ENCODE peak calls at places on chromosome 15, in seven cellular contexts. One of them, this sample, is unnamed. For H3K4me1, the result is how much of the 10 kb centered on the place peaks cover.

GRCh38 chr15:69144530-69144929 is 15.9 kb upstream of the GLCE start:
- DNase-seq in heart left ventricle: no peak
- DNase-seq in CD8-positive, alpha-beta T cell: no peak
- DNase-seq in CD8-positive, alpha-beta memory T cell: no peak
- DNase-seq in left lung: no peak
- DNase-seq in K562: no peak
- DNase-seq in cardiac muscle cell: no peak
- DNase-seq in this sample: no peak

GRCh38 chr15:85582076-85582718 is 201.8 kb downstream of the AKAP13 start:
- DNase-seq in CD8-positive, alpha-beta memory T cell: no peak
- DNase-seq in CD8-positive, alpha-beta T cell: no peak
- DNase-seq in cardiac muscle cell: peak
- DNase-seq in heart left ventricle: no peak
- DNase-seq in left lung: no peak
- DNase-seq in K562: no peak
- DNase-seq in this sample: no peak

GRCh38 chr15:84387086-84387485 is 151.5 kb downstream of the GOLGA6L4 start:
- DNase-seq in K562: no peak
- DNase-seq in CD8-positive, alpha-beta memory T cell: no peak
- DNase-seq in heart left ventricle: no peak
- DNase-seq in left lung: no peak
- DNase-seq in CD8-positive, alpha-beta T cell: no peak
- DNase-seq in cardiac muscle cell: no peak
- DNase-seq in this sample: peak

GRCh38 chr15:75961332-75961731 is 50.9 kb downstream of the NRG4 start:
- DNase-seq in CD8-positive, alpha-beta memory T cell: no peak
- DNase-seq in left lung: no peak
- DNase-seq in CD8-positive, alpha-beta T cell: no peak
- DNase-seq in cardiac muscle cell: no peak
- DNase-seq in K562: no peak
- DNase-seq in heart left ventricle: no peak
- DNase-seq in this sample: no peak

GRCh38 chr15:79163395-79163794 is 72.8 kb upstream of the RASGRF1 start:
- DNase-seq in heart left ventricle: no peak
- DNase-seq in CD8-positive, alpha-beta memory T cell: no peak
- DNase-seq in CD8-positive, alpha-beta T cell: no peak
- DNase-seq in K562: no peak
- DNase-seq in cardiac muscle cell: no peak
- DNase-seq in left lung: no peak
- DNase-seq in this sample: no peak

GRCh38 chr15:81308260-81308659 is 15.7 kb downstream of the STARD5 start:
- DNase-seq in heart left ventricle: no peak
- DNase-seq in left lung: no peak
- DNase-seq in K562: no peak
- DNase-seq in CD8-positive, alpha-beta T cell: no peak
- DNase-seq in CD8-positive, alpha-beta memory T cell: no peak
- DNase-seq in cardiac muscle cell: no peak
- DNase-seq in this sample: no peak

GRCh38 chr15:96066852-96067490 is 263.5 kb upstream of the NR2F2 start:
- DNase-seq in heart left ventricle: no peak
- DNase-seq in left lung: no peak
- DNase-seq in CD8-positive, alpha-beta T cell: no peak
- DNase-seq in CD8-positive, alpha-beta memory T cell: no peak
- DNase-seq in K562: peak
- DNase-seq in cardiac muscle cell: no peak
- DNase-seq in this sample: no peak

GRCh38 chr15:69253156-69253555 is 45.6 kb upstream of the PAQR5 start:
- DNase-seq in cardiac muscle cell: peak
- DNase-seq in K562: no peak
- DNase-seq in heart left ventricle: peak
- DNase-seq in CD8-positive, alpha-beta T cell: no peak
- DNase-seq in left lung: no peak
- DNase-seq in CD8-positive, alpha-beta memory T cell: no peak
- DNase-seq in this sample: no peak

GRCh38 chr15:50906954-50907865 is 1.3 kb upstream of the AP4E1 start:
- DNase-seq in heart left ventricle: no peak
- DNase-seq in CD8-positive, alpha-beta memory T cell: peak
- DNase-seq in K562: peak
- DNase-seq in left lung: no peak
- DNase-seq in CD8-positive, alpha-beta T cell: peak
- DNase-seq in cardiac muscle cell: no peak
- DNase-seq in this sample: no peak

GRCh38 chr15:66893294-66893693 is 172.1 kb upstream of the SMAD3 start:
- DNase-seq in heart left ventricle: no peak
- DNase-seq in CD8-positive, alpha-beta T cell: no peak
- DNase-seq in K562: no peak
- DNase-seq in CD8-positive, alpha-beta memory T cell: no peak
- DNase-seq in left lung: no peak
- DNase-seq in cardiac muscle cell: no peak
- DNase-seq in this sample: no peak

GRCh38 chr15:49370782-49371181 is 52.3 kb upstream of the FGF7 start:
- DNase-seq in K562: no peak
- DNase-seq in CD8-positive, alpha-beta memory T cell: no peak
- DNase-seq in left lung: no peak
- DNase-seq in CD8-positive, alpha-beta T cell: no peak
- DNase-seq in cardiac muscle cell: peak
- DNase-seq in heart left ventricle: no peak
- DNase-seq in this sample: no peak

GRCh38 chr15:35290301-35290721 is 205.2 kb upstream of the NANOGP8 start:
- DNase-seq in heart left ventricle: no peak
- DNase-seq in CD8-positive, alpha-beta memory T cell: no peak
- DNase-seq in K562: no peak
- DNase-seq in CD8-positive, alpha-beta T cell: no peak
- DNase-seq in left lung: no peak
- DNase-seq in cardiac muscle cell: no peak
- DNase-seq in this sample: no peak

GRCh38 chr15:77028451-77029165 is 33.7 kb downstream of the PSTPIP1 start:
- DNase-seq in cardiac muscle cell: no peak
- DNase-seq in heart left ventricle: peak
- DNase-seq in K562: no peak
- DNase-seq in CD8-positive, alpha-beta memory T cell: peak
- DNase-seq in left lung: peak
- DNase-seq in CD8-positive, alpha-beta T cell: no peak
- DNase-seq in this sample: peak

GRCh38 chr15:50119063-50119700 is at the start of gene ATP8B4:
- DNase-seq in CD8-positive, alpha-beta T cell: no peak
- DNase-seq in left lung: no peak
- DNase-seq in cardiac muscle cell: peak
- DNase-seq in CD8-positive, alpha-beta memory T cell: no peak
- DNase-seq in K562: no peak
- DNase-seq in heart left ventricle: no peak
- DNase-seq in this sample: no peak

GRCh38 chr15:76799760-76800159 is 105.4 kb downstream of the SCAPER start:
- DNase-seq in cardiac muscle cell: peak
- DNase-seq in K562: peak
- DNase-seq in CD8-positive, alpha-beta memory T cell: no peak
- DNase-seq in heart left ventricle: no peak
- DNase-seq in CD8-positive, alpha-beta T cell: no peak
- DNase-seq in left lung: no peak
- DNase-seq in this sample: no peak

GRCh38 chr15:41331281-41331680 is 1.1 kb downstream of the OIP5 start:
- DNase-seq in left lung: no peak
- DNase-seq in K562: no peak
- DNase-seq in cardiac muscle cell: no peak
- DNase-seq in CD8-positive, alpha-beta T cell: no peak
- DNase-seq in CD8-positive, alpha-beta memory T cell: no peak
- DNase-seq in heart left ventricle: no peak
- DNase-seq in this sample: no peak

GRCh38 chr15:99708563-99708962 is 24.7 kb downstream of the LYSMD4 start:
- DNase-seq in K562: peak
- DNase-seq in CD8-positive, alpha-beta T cell: no peak
- DNase-seq in heart left ventricle: peak
- DNase-seq in CD8-positive, alpha-beta memory T cell: no peak
- DNase-seq in left lung: peak
- DNase-seq in cardiac muscle cell: peak
- DNase-seq in this sample: peak

GRCh38 chr15:67178569-67179210 is 75.8 kb downstream of the AAGAB start:
- DNase-seq in heart left ventricle: peak
- DNase-seq in CD8-positive, alpha-beta memory T cell: no peak
- DNase-seq in K562: peak
- DNase-seq in cardiac muscle cell: peak
- DNase-seq in CD8-positive, alpha-beta T cell: no peak
- DNase-seq in left lung: no peak
- DNase-seq in this sample: peak

GRCh38 chr15:47571241-47571640 is 146.1 kb upstream of the SEMA6D start:
- DNase-seq in CD8-positive, alpha-beta T cell: no peak
- DNase-seq in cardiac muscle cell: no peak
- DNase-seq in CD8-positive, alpha-beta memory T cell: no peak
- DNase-seq in left lung: no peak
- DNase-seq in K562: no peak
- DNase-seq in heart left ventricle: no peak
- DNase-seq in this sample: no peak

GRCh38 chr15:28880680-28881079 is 5.1 kb upstream of the APBA2 start:
- DNase-seq in cardiac muscle cell: no peak
- DNase-seq in CD8-positive, alpha-beta T cell: no peak
- DNase-seq in left lung: no peak
- DNase-seq in CD8-positive, alpha-beta memory T cell: no peak
- DNase-seq in heart left ventricle: no peak
- DNase-seq in K562: no peak
- DNase-seq in this sample: no peak
- H3K4me1 ChIP-seq in cardiac muscle cell: under half
- H3K4me1 ChIP-seq in CD8-positive, alpha-beta T cell: under half
- H3K4me1 ChIP-seq in left lung: under half
- H3K4me1 ChIP-seq in CD8-positive, alpha-beta memory T cell: under half
- H3K4me1 ChIP-seq in heart left ventricle: under half
- H3K4me1 ChIP-seq in K562: under half
- H3K4me1 ChIP-seq in this sample: under half

DNA sequence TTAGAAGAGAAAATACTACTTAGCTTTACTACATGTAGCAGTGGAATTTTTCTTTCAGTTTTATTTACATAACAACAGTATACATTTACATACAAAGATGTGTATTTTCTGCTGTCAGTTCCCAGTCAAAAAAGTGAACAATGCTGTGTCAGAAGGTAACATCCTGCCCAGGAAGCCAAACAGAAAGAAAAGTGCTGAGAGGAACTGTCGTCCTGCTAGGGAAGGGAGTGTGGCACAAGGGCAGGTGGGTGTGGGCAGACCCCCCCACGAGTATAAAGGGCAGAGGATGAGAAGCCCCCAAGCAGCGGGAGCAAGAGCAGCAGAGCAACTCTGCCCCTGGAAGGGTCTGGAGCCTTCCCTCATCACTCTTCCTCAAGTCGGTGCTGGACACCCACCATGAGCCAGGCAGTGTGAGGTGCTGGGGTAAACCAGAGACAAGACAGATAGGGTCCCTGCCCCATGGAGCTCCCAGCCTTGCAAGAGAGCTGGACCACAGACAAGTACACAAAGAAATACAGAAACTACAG is 39.7 kb downstream of the TBC1D2B start:
- DNase-seq in K562: no peak
- DNase-seq in CD8-positive, alpha-beta memory T cell: no peak
- DNase-seq in left lung: no peak
- DNase-seq in heart left ventricle: no peak
- DNase-seq in cardiac muscle cell: no peak
- DNase-seq in CD8-positive, alpha-beta T cell: no peak
- DNase-seq in this sample: no peak
- H3K4me1 ChIP-seq in K562: under half
- H3K4me1 ChIP-seq in CD8-positive, alpha-beta memory T cell: half or more
- H3K4me1 ChIP-seq in left lung: under half
- H3K4me1 ChIP-seq in heart left ventricle: under half
- H3K4me1 ChIP-seq in cardiac muscle cell: under half
- H3K4me1 ChIP-seq in CD8-positive, alpha-beta T cell: half or more
- H3K4me1 ChIP-seq in this sample: under half

DNA sequence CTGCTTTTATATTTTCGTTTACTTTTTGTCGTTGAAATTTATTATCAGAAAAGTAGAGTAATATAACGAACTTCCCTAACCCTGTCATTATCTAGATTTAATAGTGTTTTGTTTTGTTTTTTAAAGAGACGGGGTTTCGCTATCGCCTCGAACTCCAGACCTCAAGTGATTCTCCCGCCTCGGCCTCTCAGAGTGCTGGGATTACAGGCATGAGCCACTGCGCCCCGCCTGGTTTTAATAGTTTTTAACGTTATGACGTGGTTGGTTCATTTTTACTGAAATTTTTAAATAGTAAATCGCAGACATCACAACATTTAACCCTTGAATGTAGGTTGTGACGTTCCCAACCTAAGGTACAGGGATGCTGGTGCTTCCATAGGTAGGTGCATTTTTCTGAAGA is 1.0 kb downstream of the NGRN start:
- DNase-seq in heart left ventricle: no peak
- DNase-seq in CD8-positive, alpha-beta memory T cell: peak
- DNase-seq in K562: no peak
- DNase-seq in left lung: no peak
- DNase-seq in cardiac muscle cell: peak
- DNase-seq in CD8-positive, alpha-beta T cell: no peak
- DNase-seq in this sample: no peak
- H3K4me1 ChIP-seq in heart left ventricle: under half
- H3K4me1 ChIP-seq in CD8-positive, alpha-beta memory T cell: under half
- H3K4me1 ChIP-seq in K562: under half
- H3K4me1 ChIP-seq in left lung: under half
- H3K4me1 ChIP-seq in cardiac muscle cell: under half
- H3K4me1 ChIP-seq in CD8-positive, alpha-beta T cell: half or more
- H3K4me1 ChIP-seq in this sample: under half

GRCh38 chr15:83288381-83288801 is 3.9 kb upstream of the BNC1 start:
- DNase-seq in K562: no peak
- DNase-seq in left lung: peak
- DNase-seq in CD8-positive, alpha-beta T cell: no peak
- DNase-seq in cardiac muscle cell: no peak
- DNase-seq in heart left ventricle: no peak
- DNase-seq in CD8-positive, alpha-beta memory T cell: no peak
- DNase-seq in this sample: peak

GRCh38 chr15:83290236-83290635 is 5.8 kb upstream of the BNC1 start:
- DNase-seq in cardiac muscle cell: no peak
- DNase-seq in heart left ventricle: no peak
- DNase-seq in K562: peak
- DNase-seq in left lung: no peak
- DNase-seq in CD8-positive, alpha-beta memory T cell: no peak
- DNase-seq in CD8-positive, alpha-beta T cell: no peak
- DNase-seq in this sample: no peak

GRCh38 chr15:83285979-83286553 is 1.6 kb upstream of the BNC1 start:
- DNase-seq in cardiac muscle cell: peak
- DNase-seq in K562: no peak
- DNase-seq in heart left ventricle: no peak
- DNase-seq in CD8-positive, alpha-beta T cell: no peak
- DNase-seq in left lung: no peak
- DNase-seq in CD8-positive, alpha-beta memory T cell: no peak
- DNase-seq in this sample: no peak

GRCh38 chr15:83287541-83288027 is 3.1 kb upstream of the BNC1 start:
- DNase-seq in CD8-positive, alpha-beta memory T cell: no peak
- DNase-seq in K562: no peak
- DNase-seq in heart left ventricle: no peak
- DNase-seq in CD8-positive, alpha-beta T cell: no peak
- DNase-seq in cardiac muscle cell: peak
- DNase-seq in left lung: no peak
- DNase-seq in this sample: peak

GRCh38 chr15:83289160-83289559 is 4.7 kb upstream of the BNC1 start:
- DNase-seq in CD8-positive, alpha-beta memory T cell: no peak
- DNase-seq in CD8-positive, alpha-beta T cell: no peak
- DNase-seq in left lung: no peak
- DNase-seq in cardiac muscle cell: no peak
- DNase-seq in K562: no peak
- DNase-seq in heart left ventricle: no peak
- DNase-seq in this sample: no peak
- H3K4me1 ChIP-seq in CD8-positive, alpha-beta memory T cell: under half
- H3K4me1 ChIP-seq in CD8-positive, alpha-beta T cell: under half
- H3K4me1 ChIP-seq in left lung: under half
- H3K4me1 ChIP-seq in cardiac muscle cell: under half
- H3K4me1 ChIP-seq in K562: under half
- H3K4me1 ChIP-seq in heart left ventricle: under half
- H3K4me1 ChIP-seq in this sample: half or more

This sample was measured in RWPE2.